ENCODE peak calls at places on chromosomes 5 and 9, in nine cellular contexts. One of them, this sample, is unnamed.

GRCh38 chr9:136860529-136860928 is 5.6 kb downstream of the EDF1 start:
- DNase-seq in fibroblast of pulmonary artery: no peak
- DNase-seq in suprapubic skin: no peak
- DNase-seq in astrocyte of the cerebellum: no peak
- DNase-seq in coronary artery: no peak
- DNase-seq in ascending aorta: no peak
- DNase-seq in psoas muscle: no peak
- DNase-seq in heart right ventricle: no peak
- DNase-seq in mucosa of descending colon: peak
- DNase-seq in this sample: no peak

GRCh38 chr5:148374693-148375360 is 8.9 kb upstream of the FBXO38 start:
- DNase-seq in fibroblast of pulmonary artery: peak
- DNase-seq in suprapubic skin: no peak
- DNase-seq in astrocyte of the cerebellum: peak
- DNase-seq in coronary artery: no peak
- DNase-seq in ascending aorta: no peak
- DNase-seq in psoas muscle: no peak
- DNase-seq in heart right ventricle: no peak
- DNase-seq in mucosa of descending colon: no peak
- DNase-seq in this sample: no peak

GRCh38 chr5:154358410-154359221 is 87.2 kb upstream of the SAP30L start:
- DNase-seq in fibroblast of pulmonary artery: peak
- DNase-seq in suprapubic skin: no peak
- DNase-seq in astrocyte of the cerebellum: no peak
- DNase-seq in coronary artery: no peak
- DNase-seq in ascending aorta: peak
- DNase-seq in psoas muscle: no peak
- DNase-seq in heart right ventricle: no peak
- DNase-seq in mucosa of descending colon: no peak
- DNase-seq in this sample: no peak

GRCh38 chr5:89421035-89421434 is 538.1 kb upstream of the MEF2C start:
- DNase-seq in fibroblast of pulmonary artery: peak
- DNase-seq in suprapubic skin: no peak
- DNase-seq in astrocyte of the cerebellum: peak
- DNase-seq in coronary artery: no peak
- DNase-seq in ascending aorta: no peak
- DNase-seq in psoas muscle: no peak
- DNase-seq in heart right ventricle: no peak
- DNase-seq in mucosa of descending colon: no peak
- DNase-seq in this sample: no peak

GRCh38 chr5:61207884-61208283 is 45.6 kb upstream of the SMIM15 start:
- DNase-seq in fibroblast of pulmonary artery: no peak
- DNase-seq in suprapubic skin: no peak
- DNase-seq in astrocyte of the cerebellum: no peak
- DNase-seq in coronary artery: no peak
- DNase-seq in ascending aorta: no peak
- DNase-seq in psoas muscle: no peak
- DNase-seq in heart right ventricle: no peak
- DNase-seq in mucosa of descending colon: no peak
- DNase-seq in this sample: no peak

GRCh38 chr9:86846679-86847078 is 100.6 kb downstream of the GAS1 start:
- DNase-seq in fibroblast of pulmonary artery: no peak
- DNase-seq in suprapubic skin: no peak
- DNase-seq in astrocyte of the cerebellum: no peak
- DNase-seq in coronary artery: no peak
- DNase-seq in ascending aorta: no peak
- DNase-seq in psoas muscle: no peak
- DNase-seq in heart right ventricle: no peak
- DNase-seq in mucosa of descending colon: no peak
- DNase-seq in this sample: no peak

GRCh38 chr9:76322810-76323209 is 71.4 kb downstream of the RFK start:
- DNase-seq in fibroblast of pulmonary artery: no peak
- DNase-seq in suprapubic skin: no peak
- DNase-seq in astrocyte of the cerebellum: no peak
- DNase-seq in coronary artery: no peak
- DNase-seq in ascending aorta: no peak
- DNase-seq in psoas muscle: no peak
- DNase-seq in heart right ventricle: no peak
- DNase-seq in mucosa of descending colon: no peak
- DNase-seq in this sample: no peak

GRCh38 chr5:143228597-143229293 is 174.7 kb downstream of the NR3C1 start:
- DNase-seq in fibroblast of pulmonary artery: no peak
- DNase-seq in suprapubic skin: no peak
- DNase-seq in astrocyte of the cerebellum: no peak
- DNase-seq in coronary artery: no peak
- DNase-seq in ascending aorta: no peak
- DNase-seq in psoas muscle: no peak
- DNase-seq in heart right ventricle: no peak
- DNase-seq in mucosa of descending colon: no peak
- DNase-seq in this sample: no peak

GRCh38 chr5:179530069-179530998 is 20.0 kb upstream of the RUFY1 start:
- DNase-seq in fibroblast of pulmonary artery: peak
- DNase-seq in suprapubic skin: peak
- DNase-seq in astrocyte of the cerebellum: no peak
- DNase-seq in coronary artery: no peak
- DNase-seq in ascending aorta: peak
- DNase-seq in psoas muscle: peak
- DNase-seq in heart right ventricle: peak
- DNase-seq in mucosa of descending colon: peak
- DNase-seq in this sample: no peak

GRCh38 chr5:73274870-73275756 is 102.1 kb downstream of the TMEM174 start:
- DNase-seq in fibroblast of pulmonary artery: no peak
- DNase-seq in suprapubic skin: peak
- DNase-seq in astrocyte of the cerebellum: no peak
- DNase-seq in coronary artery: no peak
- DNase-seq in ascending aorta: no peak
- DNase-seq in psoas muscle: peak
- DNase-seq in heart right ventricle: no peak
- DNase-seq in mucosa of descending colon: no peak
- DNase-seq in this sample: no peak

GRCh38 chr5:176183321-176184074 is 54.7 kb upstream of the SIMC1 start:
- DNase-seq in fibroblast of pulmonary artery: no peak
- DNase-seq in suprapubic skin: no peak
- DNase-seq in astrocyte of the cerebellum: no peak
- DNase-seq in coronary artery: no peak
- DNase-seq in ascending aorta: no peak
- DNase-seq in psoas muscle: no peak
- DNase-seq in heart right ventricle: no peak
- DNase-seq in mucosa of descending colon: no peak
- DNase-seq in this sample: no peak

GRCh38 chr5:157358871-157359270 is 92.9 kb downstream of the CYFIP2 start:
- DNase-seq in fibroblast of pulmonary artery: no peak
- DNase-seq in suprapubic skin: no peak
- DNase-seq in astrocyte of the cerebellum: no peak
- DNase-seq in coronary artery: peak
- DNase-seq in ascending aorta: no peak
- DNase-seq in psoas muscle: no peak
- DNase-seq in heart right ventricle: no peak
- DNase-seq in mucosa of descending colon: no peak
- DNase-seq in this sample: no peak

GRCh38 chr5:127320032-127320945 is 29.7 kb downstream of the MEGF10 start:
- DNase-seq in fibroblast of pulmonary artery: peak
- DNase-seq in suprapubic skin: no peak
- DNase-seq in astrocyte of the cerebellum: peak
- DNase-seq in coronary artery: no peak
- DNase-seq in ascending aorta: no peak
- DNase-seq in psoas muscle: no peak
- DNase-seq in heart right ventricle: no peak
- DNase-seq in mucosa of descending colon: no peak
- DNase-seq in this sample: no peak

GRCh38 chr9:76109953-76110352 is 219.5 kb downstream of the PCSK5 start:
- DNase-seq in fibroblast of pulmonary artery: no peak
- DNase-seq in suprapubic skin: no peak
- DNase-seq in astrocyte of the cerebellum: no peak
- DNase-seq in coronary artery: no peak
- DNase-seq in ascending aorta: peak
- DNase-seq in psoas muscle: no peak
- DNase-seq in heart right ventricle: no peak
- DNase-seq in mucosa of descending colon: no peak
- DNase-seq in this sample: no peak

DNA sequence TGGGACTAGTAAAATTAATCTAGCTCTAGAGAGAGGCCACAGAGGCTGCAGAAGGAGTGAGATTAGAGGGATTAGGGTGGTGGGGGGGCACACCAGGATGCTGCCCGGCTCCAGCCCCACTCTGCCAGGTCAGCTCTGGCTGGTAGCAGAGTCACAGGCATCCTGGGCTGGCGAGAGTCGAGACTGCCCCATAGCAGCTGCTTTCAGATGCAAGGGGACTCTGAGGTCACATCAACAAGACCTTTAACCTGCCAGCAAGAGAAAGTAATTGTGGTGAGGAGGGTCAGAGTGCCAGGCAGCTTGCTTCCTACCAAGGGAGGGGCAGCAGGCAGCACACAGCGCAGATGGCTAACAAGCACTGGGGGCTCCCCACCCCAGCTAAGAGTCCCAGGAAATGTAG is 7.5 kb downstream of the EPB41L4B start:
- DNase-seq in fibroblast of pulmonary artery: no peak
- DNase-seq in suprapubic skin: no peak
- DNase-seq in astrocyte of the cerebellum: no peak
- DNase-seq in coronary artery: no peak
- DNase-seq in ascending aorta: no peak
- DNase-seq in psoas muscle: no peak
- DNase-seq in heart right ventricle: no peak
- DNase-seq in mucosa of descending colon: no peak
- DNase-seq in this sample: no peak
- H3K4me3 ChIP-seq in fibroblast of pulmonary artery: no peak
- H3K4me3 ChIP-seq in suprapubic skin: no peak
- H3K4me3 ChIP-seq in astrocyte of the cerebellum: no peak
- H3K4me3 ChIP-seq in coronary artery: no peak
- H3K4me3 ChIP-seq in ascending aorta: no peak
- H3K4me3 ChIP-seq in psoas muscle: no peak
- H3K4me3 ChIP-seq in heart right ventricle: no peak
- H3K4me3 ChIP-seq in mucosa of descending colon: no peak
- H3K4me3 ChIP-seq in this sample: no peak

GRCh38 chr9:36091028-36091953 is 45.2 kb upstream of the GLIPR2 start:
- DNase-seq in fibroblast of pulmonary artery: peak
- DNase-seq in suprapubic skin: no peak
- DNase-seq in astrocyte of the cerebellum: peak
- DNase-seq in coronary artery: no peak
- DNase-seq in ascending aorta: no peak
- DNase-seq in psoas muscle: no peak
- DNase-seq in heart right ventricle: peak
- DNase-seq in mucosa of descending colon: no peak
- DNase-seq in this sample: peak
- TF ChIP-seq CTCF in fibroblast of pulmonary artery: no peak
- TF ChIP-seq CTCF in suprapubic skin: no peak
- TF ChIP-seq CTCF in astrocyte of the cerebellum: no peak
- TF ChIP-seq CTCF in coronary artery: no peak
- TF ChIP-seq CTCF in ascending aorta: no peak
- TF ChIP-seq CTCF in psoas muscle: no peak
- TF ChIP-seq CTCF in heart right ventricle: no peak
- TF ChIP-seq CTCF in mucosa of descending colon: no peak
- TF ChIP-seq CTCF in this sample: no peak

DNA sequence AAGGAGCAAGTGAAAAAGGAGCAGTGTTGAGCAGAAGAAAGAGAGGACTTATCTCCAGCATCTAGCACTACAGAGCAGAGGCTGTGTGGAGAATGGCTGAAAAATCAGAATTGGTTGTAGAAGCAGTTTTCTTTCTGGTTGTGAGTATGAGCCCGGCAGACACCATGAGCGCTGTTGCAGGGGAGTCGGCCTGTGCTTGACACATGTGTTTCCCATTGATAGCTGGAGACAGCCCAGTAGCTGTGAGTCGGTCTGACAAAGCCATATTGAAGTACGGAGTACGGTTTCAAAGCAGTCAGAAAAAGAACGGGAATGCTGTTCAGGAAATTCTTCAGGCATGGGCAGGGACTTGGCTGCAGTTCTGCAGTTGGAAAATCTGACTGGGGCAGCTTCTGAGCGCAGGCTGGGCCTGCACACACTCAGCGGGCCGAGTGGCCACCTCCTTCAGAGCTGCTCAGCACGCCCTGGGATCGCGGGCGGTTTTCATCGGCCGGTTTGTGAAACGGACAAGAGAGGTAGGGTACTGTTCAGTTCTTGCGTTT is at the start of gene SGCD:
- DNase-seq in fibroblast of pulmonary artery: peak
- DNase-seq in suprapubic skin: peak
- DNase-seq in astrocyte of the cerebellum: peak
- DNase-seq in coronary artery: peak
- DNase-seq in ascending aorta: peak
- DNase-seq in psoas muscle: peak
- DNase-seq in heart right ventricle: peak
- DNase-seq in mucosa of descending colon: peak
- DNase-seq in this sample: peak
- H3K4me3 ChIP-seq in fibroblast of pulmonary artery: peak
- H3K4me3 ChIP-seq in suprapubic skin: peak
- H3K4me3 ChIP-seq in astrocyte of the cerebellum: peak
- H3K4me3 ChIP-seq in coronary artery: peak
- H3K4me3 ChIP-seq in ascending aorta: peak
- H3K4me3 ChIP-seq in psoas muscle: peak
- H3K4me3 ChIP-seq in heart right ventricle: peak
- H3K4me3 ChIP-seq in mucosa of descending colon: no peak
- H3K4me3 ChIP-seq in this sample: peak

DNA sequence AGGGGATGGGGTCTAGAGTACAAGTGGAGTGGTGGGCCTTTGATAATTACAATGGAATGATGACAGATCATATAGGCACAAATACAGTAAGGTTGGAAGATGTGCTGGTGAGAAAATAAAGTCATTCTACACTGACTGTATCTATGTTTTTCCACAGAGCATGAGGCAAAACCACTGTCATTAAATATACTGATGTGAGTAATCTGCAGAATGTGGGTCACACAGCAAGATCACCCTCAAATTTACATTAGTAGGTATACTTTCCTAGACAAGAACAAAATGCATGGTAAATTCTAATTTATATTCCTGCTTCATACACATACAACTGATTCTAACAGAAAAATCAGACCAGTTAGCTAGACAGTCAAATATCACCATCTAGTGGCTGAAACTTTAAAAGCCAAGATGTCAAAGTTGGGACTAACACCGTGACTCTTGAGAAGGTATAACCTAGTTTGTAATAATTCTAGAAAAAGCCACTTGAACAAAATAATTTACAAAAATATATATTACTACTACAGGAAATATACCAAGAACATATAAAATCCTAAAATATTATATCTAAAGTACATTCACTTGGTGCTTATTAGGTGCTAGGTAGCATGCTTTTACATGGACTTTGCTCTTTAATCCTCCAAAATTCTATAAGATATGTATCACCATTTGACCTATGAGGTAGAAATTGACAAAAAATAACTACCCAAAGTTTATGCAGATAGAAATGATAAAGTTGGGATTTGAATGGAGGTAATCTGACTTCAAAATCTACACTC is 19.5 kb downstream of the TTC33 start:
- DNase-seq in fibroblast of pulmonary artery: peak
- DNase-seq in suprapubic skin: no peak
- DNase-seq in astrocyte of the cerebellum: peak
- DNase-seq in coronary artery: no peak
- DNase-seq in ascending aorta: no peak
- DNase-seq in psoas muscle: no peak
- DNase-seq in heart right ventricle: no peak
- DNase-seq in mucosa of descending colon: no peak
- DNase-seq in this sample: no peak
- TF ChIP-seq CTCF in fibroblast of pulmonary artery: peak
- TF ChIP-seq CTCF in suprapubic skin: peak
- TF ChIP-seq CTCF in astrocyte of the cerebellum: peak
- TF ChIP-seq CTCF in coronary artery: no peak
- TF ChIP-seq CTCF in ascending aorta: peak
- TF ChIP-seq CTCF in psoas muscle: peak
- TF ChIP-seq CTCF in heart right ventricle: peak
- TF ChIP-seq CTCF in mucosa of descending colon: peak
- TF ChIP-seq CTCF in this sample: peak

GRCh38 chr5:69238760-69239251 is 4.1 kb downstream of the CDK7 start:
- DNase-seq in fibroblast of pulmonary artery: peak
- DNase-seq in suprapubic skin: no peak
- DNase-seq in astrocyte of the cerebellum: peak
- DNase-seq in coronary artery: no peak
- DNase-seq in ascending aorta: no peak
- DNase-seq in psoas muscle: no peak
- DNase-seq in heart right ventricle: no peak
- DNase-seq in mucosa of descending colon: no peak
- DNase-seq in this sample: no peak
- H3K4me3 ChIP-seq in fibroblast of pulmonary artery: no peak
- H3K4me3 ChIP-seq in suprapubic skin: no peak
- H3K4me3 ChIP-seq in astrocyte of the cerebellum: no peak
- H3K4me3 ChIP-seq in coronary artery: no peak
- H3K4me3 ChIP-seq in ascending aorta: no peak
- H3K4me3 ChIP-seq in psoas muscle: no peak
- H3K4me3 ChIP-seq in heart right ventricle: no peak
- H3K4me3 ChIP-seq in mucosa of descending colon: no peak
- H3K4me3 ChIP-seq in this sample: no peak